ENCODE peak calls at places on chromosomes 1 and 21, in ten cellular contexts. Q, G, K, S, Z, W, A, E, L and O are unnamed samples.
A peak's percentile ranks its signal among the peaks of the same experiment; 100 is the strongest.

GRCh38 chr1:5389101-5389885 is 602.9 kb downstream of the NPHP4 start:
- DNase-seq in Q (no peak), G (no peak), K (no peak), S (no peak), Z (no peak), W (no peak), A (no peak), E (no peak), L (no peak), O (no peak)

GRCh38 chr1:2530501-2531361 is 668 bp upstream of the HES5 start:
- DNase-seq in Q (peak; percentile 41), G (no peak), K (no peak), S (no peak), Z (no peak), W (no peak), A (no peak), E (no peak), L (no peak), O (no peak)

GRCh38 chr1:92784051-92784638 is 763 bp downstream of the EVI5 start:
- DNase-seq in Q (peak; percentile 27), G (no peak), K (peak; percentile 72), S (peak; percentile 25), Z (peak; percentile 16), W (no peak), A (peak; percentile 79), E (peak; percentile 35), L (peak; percentile 53), O (no peak)

GRCh38 chr21:46226146-46226545 is 2.4 kb downstream of the LSS start:
- DNase-seq in Q (no peak), G (no peak), K (no peak), S (no peak), Z (no peak), W (no peak), A (no peak), E (no peak), L (no peak), O (no peak)

GRCh38 chr1:68279846-68280245 is 47.5 kb upstream of the WLS start:
- DNase-seq in Q (no peak), G (no peak), K (no peak), S (no peak), Z (no peak), W (no peak), A (no peak), E (no peak), L (no peak), O (no peak)

GRCh38 chr1:76262591-76262990 is 188.0 kb downstream of the ST6GALNAC3 start:
- DNase-seq in Q (no peak), G (no peak), K (no peak), S (no peak), Z (no peak), W (no peak), A (no peak), E (no peak), L (no peak), O (no peak)

GRCh38 chr1:187641015-187641414 is 812.3 kb downstream of the PLA2G4A start:
- DNase-seq in Q (no peak), G (no peak), K (no peak), S (no peak), Z (no peak), W (no peak), A (no peak), E (no peak), L (no peak), O (no peak)

GRCh38 chr1:2608434-2609055 is 22.0 kb downstream of the PRXL2B start:
- DNase-seq in Q (no peak), G (no peak), K (no peak), S (no peak), Z (no peak), W (no peak), A (no peak), E (no peak), L (no peak), O (no peak)

GRCh38 chr1:59549903-59550302 is 253.0 kb downstream of the FGGY start:
- DNase-seq in Q (no peak), G (no peak), K (no peak), S (no peak), Z (peak; percentile 37), W (no peak), A (no peak), E (no peak), L (no peak), O (no peak)

GRCh38 chr1:59552001-59552400 is 255.1 kb downstream of the FGGY start:
- DNase-seq in Q (no peak), G (no peak), K (no peak), S (no peak), Z (no peak), W (no peak), A (no peak), E (no peak), L (no peak), O (no peak)

GRCh38 chr1:59553381-59553780 is 256.5 kb downstream of the FGGY start:
- DNase-seq in Q (no peak), G (no peak), K (no peak), S (no peak), Z (no peak), W (no peak), A (no peak), E (no peak), L (no peak), O (no peak)

GRCh38 chr1:59545830-59546229 is 248.9 kb downstream of the FGGY start:
- DNase-seq in Q (no peak), G (no peak), K (no peak), S (no peak), Z (no peak), W (no peak), A (no peak), E (no peak), L (no peak), O (no peak)

DNA sequence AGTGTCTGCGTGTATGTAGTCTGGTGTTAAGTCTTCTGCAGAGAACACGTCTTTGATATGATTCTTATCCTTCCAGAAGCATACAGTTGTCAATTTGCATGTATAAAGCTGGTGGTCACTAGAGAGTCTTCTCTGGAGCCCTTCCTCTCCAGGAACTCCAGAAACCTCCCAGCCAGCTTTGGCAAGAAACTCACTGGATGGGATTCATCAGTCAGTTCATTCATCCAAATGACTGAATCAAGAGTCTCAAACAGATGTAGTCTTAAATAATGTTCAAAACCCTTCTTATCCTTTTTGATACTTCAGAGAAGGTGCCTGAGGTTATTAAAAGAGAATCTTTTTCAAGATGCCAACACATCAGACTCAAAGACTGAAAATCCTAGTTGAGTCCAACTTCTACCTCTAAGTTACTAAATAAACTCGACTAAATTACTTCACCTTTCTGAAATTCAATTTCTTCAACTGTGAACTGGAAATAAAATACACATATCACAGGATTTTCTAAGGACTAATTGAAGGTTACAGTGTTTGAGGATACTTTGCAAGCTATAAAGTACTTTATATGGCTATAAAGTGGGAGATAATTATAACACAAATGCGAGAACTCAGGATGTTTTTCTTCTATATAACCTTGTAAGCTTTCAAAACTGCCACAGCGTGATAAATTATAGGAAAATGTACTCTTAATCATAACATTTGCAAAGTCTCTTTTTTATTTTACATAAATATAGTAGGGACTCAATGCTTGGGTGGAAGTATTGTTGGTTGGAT is 252.4 kb downstream of the FGGY start:
- DNase-seq in Q (no peak), G (no peak), K (no peak), S (no peak), Z (no peak), W (no peak), A (no peak), E (no peak), L (no peak), O (no peak)
- H3K4me1 ChIP-seq in Q (no peaks in the 10 kb centered on the region), G (peaks cover 3% of the 10 kb centered on the region), K (peaks cover 19% of the 10 kb centered on the region), S (no peaks in the 10 kb centered on the region), Z (no peaks in the 10 kb centered on the region), W (no peaks in the 10 kb centered on the region), A (no peaks in the 10 kb centered on the region), E (peaks cover 6% of the 10 kb centered on the region), L (no peaks in the 10 kb centered on the region), O (no peaks in the 10 kb centered on the region)

GRCh38 chr1:172270605-172271004 is 149.9 kb upstream of the C1orf105 start:
- DNase-seq in Q (no peak), G (no peak), K (no peak), S (no peak), Z (no peak), W (no peak), A (no peak), E (no peak), L (no peak), O (no peak)
- H3K27ac ChIP-seq in Q (no peak overlapping the region), G (peak overlapping the region; percentile 7), K (no peak overlapping the region), S (peak overlapping the region; percentile 38), Z (peak overlapping the region; percentile 65), W (no peak overlapping the region), A (no peak overlapping the region), E (no peak overlapping the region), L (no peak overlapping the region), O (no peak overlapping the region)

GRCh38 chr1:109598156-109598555 is 21.3 kb downstream of the GNAT2 start:
- DNase-seq in Q (no peak), G (no peak), K (no peak), S (no peak), Z (no peak), W (no peak), A (no peak), E (no peak), L (no peak), O (no peak)

GRCh38 chr1:109595540-109595939 is 23.9 kb downstream of the GNAT2 start:
- DNase-seq in Q (no peak), G (no peak), K (no peak), S (no peak), Z (no peak), W (no peak), A (peak; percentile 24), E (no peak), L (no peak), O (no peak)

GRCh38 chr1:109603229-109603628 is 16.2 kb downstream of the GNAT2 start:
- DNase-seq in Q (no peak), G (no peak), K (no peak), S (no peak), Z (no peak), W (no peak), A (no peak), E (no peak), L (no peak), O (no peak)

GRCh38 chr1:109598655-109599054 is 20.8 kb downstream of the GNAT2 start:
- DNase-seq in Q (no peak), G (no peak), K (no peak), S (no peak), Z (no peak), W (no peak), A (no peak), E (no peak), L (no peak), O (no peak)
- TF ChIP-seq CTCF in Q (no peak), G (no peak), K (no peak), S (no peak), Z (no peak), W (no peak), A (no peak), E (peak; percentile 28), L (peak; percentile 54), O (no peak)

DNA sequence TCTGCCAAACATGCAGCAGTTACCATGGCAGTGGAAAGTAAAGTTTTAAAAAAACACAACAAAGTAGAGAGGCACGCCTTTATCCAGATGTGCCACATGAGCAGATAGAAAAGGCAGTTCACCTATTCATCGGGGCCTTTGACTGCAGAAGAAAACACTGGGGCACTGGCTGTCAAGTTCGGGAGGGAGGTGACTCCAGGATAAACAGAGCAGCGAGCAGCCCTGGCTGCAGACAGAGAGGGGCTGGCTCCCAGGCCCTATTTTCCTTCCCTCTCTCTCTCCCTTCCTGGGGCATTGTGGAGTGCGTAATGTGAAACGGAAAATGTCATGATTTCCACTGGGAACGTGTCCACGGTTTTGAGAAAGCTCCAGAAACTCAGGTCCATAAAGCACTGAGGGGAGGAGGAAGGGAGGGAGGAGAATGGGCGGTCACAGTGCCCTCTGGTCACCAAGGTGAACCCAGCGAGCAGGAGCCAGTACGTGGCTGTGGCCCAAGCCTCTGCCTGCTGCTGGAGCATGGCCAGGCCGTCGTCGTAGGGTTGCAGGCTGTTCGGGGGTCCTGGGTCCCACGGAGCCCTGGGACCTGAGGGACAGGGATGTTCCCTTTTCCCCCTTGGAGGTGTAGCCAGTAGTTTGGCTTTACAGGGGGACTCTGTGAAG is 114.7 kb upstream of the IRF2BP2 start:
- DNase-seq in Q (peak; percentile 88), G (peak; percentile 75), K (peak; percentile 95), S (peak; percentile 82), Z (peak; percentile 59), W (peak; percentile 12), A (no peak), E (no peak), L (no peak), O (peak; percentile 93)
- H3K4me1 ChIP-seq in Q (peaks cover 55% of the 10 kb centered on the region), G (peaks cover 91% of the 10 kb centered on the region), K (peaks cover 64% of the 10 kb centered on the region), S (peaks cover 62% of the 10 kb centered on the region), Z (peaks cover 10% of the 10 kb centered on the region), W (peaks cover 63% of the 10 kb centered on the region), A (peaks cover 38% of the 10 kb centered on the region), E (peaks cover 75% of the 10 kb centered on the region), L (peaks cover 54% of the 10 kb centered on the region), O (peaks cover 74% of the 10 kb centered on the region)